ENCODE peak calls at places on chromosomes 6 and 20, in nine cellular contexts. H is H9, F is AG04449, S is endothelial cell, V is Calu3, U is fibroblast of lung, N is heart right ventricle, R is neural progenitor cell, L is ovary. D is an unnamed sample.

GRCh38 chr6:73050706-73051105 is 174.6 kb downstream of the KHDC1L start:
- DNase-seq in H (no peak), F (no peak), S (no peak), V (no peak), U (no peak), N (no peak), R (no peak), L (no peak), D (no peak)

GRCh38 chr20:25394996-25395395 is 4.4 kb upstream of the ABHD12 start:
- DNase-seq in H (no peak), F (no peak), S (no peak), V (no peak), U (no peak), N (no peak), R (no peak), L (no peak), D (no peak)

GRCh38 chr6:91081452-91082067 is 494.7 kb upstream of the MAP3K7 start:
- DNase-seq in H (no peak), F (peak), S (peak), V (peak), U (peak), N (no peak), R (peak), L (no peak), D (no peak)

GRCh38 chr6:140602843-140603242 is 1228.4 kb upstream of the CITED2 start:
- DNase-seq in H (no peak), F (no peak), S (no peak), V (no peak), U (peak), N (no peak), R (no peak), L (no peak), D (no peak)

GRCh38 chr20:5297280-5298004 is 19.3 kb downstream of the PROKR2 start:
- DNase-seq in H (no peak), F (no peak), S (no peak), V (no peak), U (peak), N (no peak), R (no peak), L (no peak), D (no peak)

GRCh38 chr6:35296931-35297330 is 687 bp upstream of the DEF6 start:
- DNase-seq in H (no peak), F (no peak), S (no peak), V (no peak), U (no peak), N (no peak), R (no peak), L (no peak), D (no peak)

GRCh38 chr6:9178066-9178465 is 742.7 kb upstream of the SLC35B3 start:
- DNase-seq in H (no peak), F (no peak), S (no peak), V (no peak), U (no peak), N (no peak), R (no peak), L (no peak), D (no peak)

GRCh38 chr6:36907781-36908180 is 22.0 kb downstream of the C6orf89 start:
- DNase-seq in H (no peak), F (no peak), S (no peak), V (no peak), U (peak), N (peak), R (peak), L (peak), D (no peak)

GRCh38 chr6:3764516-3765333 is 13.2 kb upstream of the PXDC1 start:
- DNase-seq in H (no peak), F (no peak), S (no peak), V (no peak), U (no peak), N (no peak), R (no peak), L (no peak), D (no peak)

GRCh38 chr6:121201108-121201507 is 133.2 kb downstream of the TBC1D32 start:
- DNase-seq in H (no peak), F (no peak), S (no peak), V (no peak), U (peak), N (no peak), R (no peak), L (no peak), D (no peak)

GRCh38 chr6:136147342-136147741 is 102.8 kb downstream of the MTFR2 start:
- DNase-seq in H (no peak), F (no peak), S (no peak), V (no peak), U (no peak), N (peak), R (no peak), L (no peak), D (no peak)

GRCh38 chr6:99434702-99435530 is 9.8 kb upstream of the PNISR start:
- DNase-seq in H (no peak), F (no peak), S (no peak), V (no peak), U (peak), N (no peak), R (no peak), L (no peak), D (no peak)

GRCh38 chr20:63134201-63134612 is 81.7 kb downstream of the YTHDF1 start:
- DNase-seq in H (peak), F (no peak), S (no peak), V (peak), U (no peak), N (no peak), R (peak), L (no peak), D (peak)

GRCh38 chr6:42498473-42499128 is 46.9 kb upstream of the TRERF1 start:
- DNase-seq in H (peak), F (no peak), S (no peak), V (no peak), U (no peak), N (peak), R (no peak), L (no peak), D (no peak)

GRCh38 chr6:28635547-28636158 is 110.0 kb downstream of the GPX5 start:
- DNase-seq in H (peak), F (no peak), S (no peak), V (no peak), U (no peak), N (no peak), R (peak), L (no peak), D (no peak)

GRCh38 chr6:35016417-35017221 is 124.5 kb downstream of the TCP11 start:
- DNase-seq in H (no peak), F (no peak), S (no peak), V (no peak), U (peak), N (peak), R (no peak), L (peak), D (no peak)

GRCh38 chr6:95186710-95187109 is 390.6 kb upstream of the MANEA start:
- DNase-seq in H (no peak), F (no peak), S (no peak), V (no peak), U (no peak), N (no peak), R (no peak), L (no peak), D (no peak)

GRCh38 chr20:16216227-16217210 is 356.7 kb downstream of the KIF16B start:
- DNase-seq in H (no peak), F (no peak), S (no peak), V (no peak), U (no peak), N (no peak), R (no peak), L (no peak), D (no peak)

GRCh38 chr6:38470548-38470947 is 169.2 kb downstream of the BTBD9 start:
- DNase-seq in H (no peak), F (no peak), S (no peak), V (no peak), U (no peak), N (no peak), R (no peak), L (no peak), D (no peak)

GRCh38 chr20:19749537-19749936 is 8.5 kb upstream of the RIN2 start:
- DNase-seq in H (peak), F (no peak), S (no peak), V (no peak), U (no peak), N (no peak), R (no peak), L (no peak), D (no peak)

GRCh38 chr6:32627831-32628230 is 9.4 kb upstream of the HLA-DQA1 start:
- DNase-seq in H (peak), F (no peak), S (no peak), V (peak), U (no peak), N (peak), R (no peak), L (no peak), D (peak)

GRCh38 chr6:161631676-161632194 is 357.9 kb upstream of the AGPAT4 start:
- DNase-seq in H (no peak), F (peak), S (no peak), V (no peak), U (peak), N (no peak), R (no peak), L (no peak), D (no peak)

GRCh38 chr6:109296305-109296915 is 85.9 kb downstream of the CD164 start:
- DNase-seq in H (no peak), F (no peak), S (no peak), V (no peak), U (no peak), N (no peak), R (no peak), L (no peak), D (no peak)

GRCh38 chr20:20731000-20731944 is 18.8 kb upstream of the RALGAPA2 start:
- DNase-seq in H (no peak), F (no peak), S (no peak), V (no peak), U (peak), N (peak), R (no peak), L (no peak), D (no peak)

GRCh38 chr6:135922746-135923145 is 71.2 kb downstream of the PDE7B start:
- DNase-seq in H (no peak), F (no peak), S (no peak), V (no peak), U (peak), N (peak), R (no peak), L (no peak), D (no peak)

GRCh38 chr20:47710665-47711045 is 74.6 kb downstream of the SULF2 start:
- DNase-seq in H (no peak), F (no peak), S (no peak), V (no peak), U (no peak), N (no peak), R (no peak), L (no peak), D (no peak)

GRCh38 chr6:31529329-31530150 is 778 bp downstream of the MCCD1 start:
- DNase-seq in H (no peak), F (no peak), S (no peak), V (no peak), U (no peak), N (no peak), R (no peak), L (no peak), D (no peak)

GRCh38 chr6:42200035-42200434 is 5.3 kb upstream of the GUCA1B start:
- DNase-seq in H (no peak), F (peak), S (no peak), V (no peak), U (peak), N (no peak), R (no peak), L (no peak), D (no peak)

GRCh38 chr6:2529217-2529719 is 221.5 kb downstream of the MYLK4 start:
- DNase-seq in H (no peak), F (no peak), S (no peak), V (no peak), U (no peak), N (no peak), R (no peak), L (no peak), D (no peak)

DNA sequence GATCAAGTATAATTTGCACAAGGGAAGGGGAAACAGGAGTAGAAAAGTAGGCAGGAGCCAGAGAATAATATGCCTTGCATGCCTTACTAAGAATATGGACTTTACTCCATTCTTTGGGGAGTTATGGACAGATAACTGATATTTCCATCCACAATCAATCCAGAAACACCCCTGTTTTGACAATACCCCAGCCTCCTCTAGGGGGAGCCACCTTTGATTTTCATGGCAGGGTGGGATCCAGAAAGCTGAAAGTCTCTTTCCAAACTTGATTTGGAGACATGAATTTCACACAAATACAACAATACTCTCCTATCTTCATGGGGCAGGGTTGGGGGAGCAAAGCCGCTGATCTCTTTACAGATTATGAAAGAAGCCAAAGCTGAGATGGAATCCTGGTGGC is 404.1 kb downstream of the FOXA2 start:
- DNase-seq in H (peak), F (no peak), S (peak), V (no peak), U (no peak), N (no peak), R (peak), L (no peak), D (peak)
- TF ChIP-seq CTCF in H (peak), F (no peak), S (peak), V (no peak), U (no peak), N (no peak), R (peak), L (no peak), D (no peak)

DNA sequence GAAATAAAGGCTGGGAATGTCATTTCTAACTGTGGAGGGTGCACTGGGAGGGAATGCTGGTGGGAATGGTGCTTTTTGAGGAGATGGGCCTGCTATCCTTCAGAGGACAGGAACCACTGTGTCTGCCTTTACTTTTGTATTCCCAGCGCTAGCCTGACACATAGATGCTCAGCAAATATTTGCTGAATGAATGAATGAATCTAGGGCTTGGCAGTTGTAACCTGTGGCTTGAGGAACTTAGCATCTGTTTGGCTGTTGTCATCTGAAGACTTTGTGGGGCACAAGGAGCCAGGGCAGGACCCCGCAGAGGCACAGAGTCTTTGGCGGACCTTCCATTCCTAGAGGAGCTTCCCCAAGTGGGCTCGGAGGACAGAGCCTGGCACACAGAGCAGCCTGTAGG is 6.1 kb downstream of the TOX2 start:
- DNase-seq in H (no peak), F (no peak), S (no peak), V (no peak), U (no peak), N (no peak), R (no peak), L (no peak), D (no peak)
- TF ChIP-seq CTCF in H (no peak), F (no peak), S (no peak), V (no peak), U (no peak), N (no peak), R (no peak), L (no peak), D (no peak)

DNA sequence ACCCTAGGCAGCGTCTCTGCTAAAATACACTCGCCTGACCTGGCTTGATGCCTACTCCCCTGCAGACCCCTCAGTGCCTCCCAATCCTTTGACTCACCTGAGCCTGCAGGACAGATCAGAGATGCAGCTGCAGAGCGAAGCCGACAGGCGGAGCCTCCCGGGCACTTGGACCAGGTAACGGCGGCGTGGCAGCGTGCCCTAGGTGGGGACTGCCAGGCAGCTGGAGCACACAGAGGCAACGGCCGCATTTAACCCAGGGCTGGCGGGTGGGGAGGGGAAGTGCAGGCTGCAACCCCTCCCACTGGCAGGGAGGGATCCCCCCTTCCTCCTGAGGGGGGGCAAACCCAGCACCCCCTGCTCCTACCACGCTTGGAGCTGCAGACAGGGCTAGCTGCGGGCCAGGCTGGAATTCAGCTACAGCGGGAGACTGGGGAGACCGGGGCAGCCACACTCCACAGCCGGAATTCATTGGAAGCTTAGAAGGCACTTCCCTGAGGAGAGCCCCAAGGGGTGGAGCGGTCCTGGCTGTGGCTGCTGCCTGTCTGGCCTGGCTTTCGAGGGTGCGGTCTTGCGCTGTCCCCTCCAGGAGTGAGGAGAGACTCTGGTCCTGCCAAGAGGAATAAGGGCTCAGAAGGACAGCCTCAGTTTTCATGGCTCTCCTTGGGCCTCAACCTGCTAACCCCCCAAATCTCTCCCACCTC is at the start of gene MATN4:
- DNase-seq in H (peak), F (no peak), S (no peak), V (peak), U (no peak), N (peak), R (no peak), L (no peak), D (no peak)
- TF ChIP-seq CTCF in H (no peak), F (no peak), S (no peak), V (no peak), U (no peak), N (no peak), R (no peak), L (no peak), D (no peak)

GRCh38 chr6:40914005-40914404 is 125.0 kb downstream of the UNC5CL start:
- DNase-seq in H (no peak), F (no peak), S (no peak), V (no peak), U (no peak), N (no peak), R (no peak), L (no peak), D (no peak)

GRCh38 chr6:40909811-40910210 is 129.2 kb downstream of the UNC5CL start:
- DNase-seq in H (no peak), F (no peak), S (no peak), V (no peak), U (no peak), N (no peak), R (no peak), L (no peak), D (no peak)

GRCh38 chr6:40915165-40915564 is 123.9 kb downstream of the UNC5CL start:
- DNase-seq in H (no peak), F (no peak), S (no peak), V (no peak), U (no peak), N (no peak), R (no peak), L (no peak), D (no peak)

GRCh38 chr6:40910260-40910893 is 128.6 kb downstream of the UNC5CL start:
- DNase-seq in H (no peak), F (no peak), S (no peak), V (no peak), U (no peak), N (no peak), R (no peak), L (no peak), D (no peak)

GRCh38 chr6:40912158-40912946 is 126.7 kb downstream of the UNC5CL start:
- DNase-seq in H (peak), F (no peak), S (peak), V (peak), U (no peak), N (peak), R (peak), L (peak), D (peak)
- TF ChIP-seq CTCF in H (peak), F (peak), S (peak), V (peak), U (peak), N (peak), R (peak), L (peak), D (peak)

DNA sequence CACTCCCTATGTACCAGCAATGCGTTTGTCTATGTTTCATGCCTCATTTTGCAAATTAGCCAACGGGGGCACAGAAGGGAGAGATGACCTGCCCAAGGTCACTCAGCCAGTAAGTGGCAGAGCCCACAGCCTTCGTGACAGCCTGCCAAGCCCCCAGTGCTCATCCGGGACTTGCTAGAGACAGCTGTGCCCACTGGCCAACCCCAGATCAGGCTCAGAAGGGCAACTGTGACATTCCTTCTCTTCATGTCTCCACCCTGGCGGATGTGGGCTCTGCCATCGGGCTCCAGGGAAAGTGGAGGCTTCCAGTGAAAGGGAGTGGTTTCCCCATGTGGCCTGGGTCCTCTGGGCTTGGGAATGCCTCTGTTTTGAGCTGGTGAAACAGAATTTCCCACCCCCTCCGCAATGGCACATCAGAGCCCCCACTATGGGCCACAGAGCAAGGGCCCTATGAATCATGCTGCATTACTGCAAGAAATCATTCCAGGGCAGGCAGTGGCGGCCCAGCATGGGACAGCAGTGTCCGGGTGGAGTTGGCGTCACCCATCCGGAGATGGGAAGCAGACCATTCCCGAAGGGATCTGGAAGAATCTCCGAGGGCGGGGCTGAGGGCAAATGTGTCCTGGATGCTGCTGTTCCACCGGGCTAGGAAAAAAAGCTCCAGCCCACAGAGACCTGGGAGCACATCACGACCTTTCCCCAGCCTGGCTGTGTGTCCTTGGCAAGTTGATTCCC is 9.1 kb downstream of the RSPO4 start:
- DNase-seq in H (no peak), F (no peak), S (no peak), V (no peak), U (no peak), N (no peak), R (no peak), L (no peak), D (no peak)
- TF ChIP-seq CTCF in H (no peak), F (no peak), S (no peak), V (no peak), U (no peak), N (no peak), R (no peak), L (no peak), D (no peak)

GRCh38 chr6:151070666-151071065 is 169.1 kb upstream of the AKAP12 start:
- DNase-seq in H (no peak), F (peak), S (no peak), V (no peak), U (peak), N (no peak), R (no peak), L (peak), D (no peak)
- TF ChIP-seq CTCF in H (no peak), F (no peak), S (no peak), V (no peak), U (no peak), N (no peak), R (no peak), L (no peak), D (no peak)

GRCh38 chr20:13953227-13953626 is 37.2 kb downstream of the SEL1L2 start:
- DNase-seq in H (peak), F (no peak), S (no peak), V (no peak), U (no peak), N (no peak), R (peak), L (no peak), D (peak)
- TF ChIP-seq CTCF in H (peak), F (no peak), S (no peak), V (no peak), U (no peak), N (no peak), R (peak), L (no peak), D (no peak)

GRCh38 chr6:160456214-160456546 is 108.0 kb downstream of the SLC22A3 start:
- DNase-seq in H (no peak), F (no peak), S (no peak), V (no peak), U (no peak), N (no peak), R (no peak), L (no peak), D (no peak)
- TF ChIP-seq CTCF in H (no peak), F (no peak), S (peak), V (no peak), U (no peak), N (no peak), R (no peak), L (no peak), D (peak)

DNA sequence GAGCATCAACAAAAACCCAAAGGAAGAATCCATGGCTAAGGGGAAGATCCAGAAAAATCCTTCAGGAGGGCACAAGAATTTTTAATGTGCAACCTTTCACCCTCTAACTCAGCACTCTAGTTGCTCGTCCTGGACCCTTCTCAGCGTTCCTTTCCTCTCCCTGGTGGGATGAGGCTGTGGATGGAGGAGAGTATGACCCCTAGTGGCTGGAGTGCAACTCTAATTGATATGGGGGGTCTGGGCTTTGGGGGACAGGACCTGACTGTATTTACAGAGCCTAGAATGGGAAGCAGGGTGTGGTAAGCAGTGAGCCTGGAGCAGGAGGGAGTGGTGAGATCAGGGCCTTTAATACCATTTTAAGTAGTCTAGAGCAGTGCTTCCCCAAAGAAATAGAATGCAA is 83.9 kb upstream of the CEP85L start:
- DNase-seq in H (peak), F (no peak), S (peak), V (peak), U (no peak), N (no peak), R (peak), L (no peak), D (no peak)
- TF ChIP-seq CTCF in H (peak), F (peak), S (peak), V (peak), U (peak), N (peak), R (peak), L (no peak), D (peak)

D was measured in activated CD8-positive, alpha-beta T cell treated with anti-CD3 and anti-CD28 coated beads for 36 hours.